ENCODE peak calls at places on chromosomes 4 and X, in seven cellular contexts. P is fibroblast of mammary gland, N is sciatic nerve, C is right cardiac atrium, Y is posterior cingulate gyrus, H is stromal cell of bone marrow, A is gastrocnemius medialis. G is an unnamed sample.

GRCh38 chr4:143241892-143242291 is 57.2 kb downstream of the USP38 start:
- DNase-seq in P (peak), H (no peak), A (no peak), Y (no peak), C (no peak), N (no peak), G (no peak)

GRCh38 chr4:176788971-176789370 is 3.8 kb downstream of the VEGFC start:
- DNase-seq in A (no peak), P (no peak), N (no peak), C (no peak), Y (no peak), H (no peak), G (no peak)

GRCh38 chr4:54659213-54660144 is 1.7 kb downstream of the KIT start:
- DNase-seq in Y (peak), C (no peak), H (no peak), N (no peak), A (no peak), P (peak), G (no peak)

GRCh38 chr4:59968796-59969195 is 1231.3 kb upstream of the ADGRL3 start:
- DNase-seq in P (no peak), A (no peak), C (no peak), Y (no peak), H (no peak), N (no peak), G (no peak)

GRCh38 chr4:124030038-124030638 is 633.5 kb downstream of the SPRY1 start:
- DNase-seq in N (no peak), P (peak), A (peak), C (peak), H (no peak), Y (no peak), G (no peak)

GRCh38 chr4:29372971-29373370 is 1347.2 kb upstream of the PCDH7 start:
- DNase-seq in H (no peak), P (no peak), N (no peak), A (no peak), C (no peak), Y (no peak), G (no peak)

GRCh38 chr4:95761441-95761840 is 78.5 kb upstream of the PDHA2 start:
- DNase-seq in P (peak), A (no peak), C (no peak), Y (no peak), H (peak), N (no peak), G (no peak)

GRCh38 chrX:111634823-111635410 is 46.1 kb upstream of the ALG13 start:
- DNase-seq in N (no peak), Y (no peak), A (no peak), C (no peak), H (no peak), P (no peak), G (no peak)

G was measured in LoVo.